ENCODE peak calls at places on chromosomes 1 and 21, in five cellular contexts. N, M, R, O and H are unnamed samples. For H3K27me3, the result is how much of the 10 kb centered on the place peaks cover.

GRCh38 chr1:41957568-41957967 is 38.8 kb upstream of the HIVEP3 start:
- DNase-seq in O (no peak), R (no peak), N (peak), M (no peak), H (no peak)

GRCh38 chr1:67830226-67830625 is 3.0 kb downstream of the GNG12 start:
- DNase-seq in R (no peak), M (no peak), N (no peak), O (no peak), H (no peak)

GRCh38 chr1:100724281-100724680 is 4.7 kb downstream of the VCAM1 start:
- DNase-seq in O (no peak), N (no peak), M (no peak), R (no peak), H (no peak)

GRCh38 chr1:53155534-53155933 is 13.1 kb upstream of the SLC1A7 start:
- DNase-seq in N (no peak), O (no peak), M (no peak), R (no peak), H (no peak)

GRCh38 chr1:111227434-111227833 is at the start of gene CHI3L2:
- DNase-seq in R (no peak), N (no peak), M (no peak), O (no peak), H (no peak)

GRCh38 chr1:2047749-2048729 is 2.2 kb upstream of the PRKCZ start:
- DNase-seq in R (no peak), N (no peak), M (no peak), O (no peak), H (no peak)

GRCh38 chr21:31409849-31410762 is 66.0 kb upstream of the TIAM1 start:
- DNase-seq in N (no peak), R (no peak), M (peak), O (no peak), H (no peak)

GRCh38 chr1:117398957-117399356 is 31.7 kb downstream of the MAN1A2 start:
- DNase-seq in R (no peak), M (no peak), O (no peak), N (no peak), H (no peak)

GRCh38 chr1:48610628-48611542 is 138.9 kb upstream of the SPATA6 start:
- DNase-seq in O (peak), M (no peak), R (peak), N (no peak), H (no peak)

GRCh38 chr1:162661336-162661735 is 29.1 kb downstream of the DDR2 start:
- DNase-seq in R (no peak), M (no peak), N (no peak), O (no peak), H (no peak)

GRCh38 chr1:93784538-93784937 is 94.5 kb downstream of the DNTTIP2 start:
- DNase-seq in R (no peak), M (no peak), O (no peak), N (no peak), H (no peak)

GRCh38 chr1:168090395-168090794 is 46.3 kb downstream of the GPR161 start:
- DNase-seq in N (no peak), M (no peak), R (no peak), O (no peak), H (no peak)

GRCh38 chr1:29644812-29645211 is 408.5 kb downstream of the PTPRU start:
- DNase-seq in N (no peak), O (no peak), R (no peak), M (no peak), H (no peak)

GRCh38 chr1:30475966-30476365 is 247.4 kb downstream of the MATN1 start:
- DNase-seq in N (no peak), O (no peak), M (no peak), R (no peak), H (no peak)

GRCh38 chr1:161494069-161494735 is 11.1 kb upstream of the FCGR2A start:
- DNase-seq in O (no peak), M (no peak), N (no peak), R (no peak), H (no peak)

GRCh38 chr1:183209533-183210158 is 23.6 kb downstream of the LAMC2 start:
- DNase-seq in O (no peak), N (peak), R (no peak), M (no peak), H (peak)

GRCh38 chr1:232507571-232507970 is 122.4 kb downstream of the SIPA1L2 start:
- DNase-seq in M (no peak), R (no peak), N (no peak), O (no peak), H (no peak)

GRCh38 chr1:207455183-207455754 is 1.1 kb downstream of the CR2 start:
- DNase-seq in M (no peak), R (no peak), N (no peak), O (no peak), H (no peak)

GRCh38 chr21:33968998-33969353 is 53.4 kb upstream of the ATP5PO start:
- DNase-seq in N (no peak), R (no peak), M (no peak), O (no peak), H (no peak)

GRCh38 chr1:47812848-47813508 is 184.2 kb downstream of the TRABD2B start:
- DNase-seq in N (no peak), R (no peak), M (no peak), O (no peak), H (no peak)

GRCh38 chr1:153578936-153579335 is 13.3 kb upstream of the S100A2 start:
- DNase-seq in N (no peak), M (no peak), R (no peak), O (no peak), H (no peak)

GRCh38 chr21:46011267-46011967 is 29.8 kb downstream of the COL6A1 start:
- DNase-seq in O (peak), N (no peak), R (no peak), M (no peak), H (no peak)

GRCh38 chr1:52348704-52349301 is 17.2 kb downstream of the CC2D1B start:
- DNase-seq in O (no peak), R (no peak), M (no peak), N (no peak), H (no peak)

GRCh38 chr1:14190508-14190907 is 408.0 kb upstream of the KAZN start:
- DNase-seq in O (no peak), M (no peak), N (no peak), R (no peak), H (no peak)

GRCh38 chr21:21722736-21723135 is 724.5 kb downstream of the NCAM2 start:
- DNase-seq in R (no peak), O (no peak), M (no peak), N (no peak), H (no peak)

GRCh38 chr1:55611123-55611522 is 396.0 kb upstream of the USP24 start:
- DNase-seq in M (no peak), O (no peak), R (no peak), N (no peak), H (no peak)

GRCh38 chr1:176159993-176160392 is 47.1 kb downstream of the COP1 start:
- DNase-seq in R (no peak), N (no peak), M (no peak), O (no peak), H (no peak)

GRCh38 chr1:228417061-228417460 is 400 bp upstream of the TRIM17 start:
- DNase-seq in N (no peak), M (no peak), R (no peak), O (peak), H (no peak)

GRCh38 chr1:228415221-228415620 is 1.4 kb downstream of the TRIM17 start:
- DNase-seq in M (no peak), R (no peak), N (no peak), O (no peak), H (no peak)

GRCh38 chr1:228416217-228416971 is at the start of gene TRIM17:
- DNase-seq in O (peak), R (no peak), M (no peak), N (no peak), H (no peak)

GRCh38 chr1:228414511-228415211 is 2.0 kb downstream of the TRIM17 start:
- DNase-seq in N (no peak), M (no peak), R (no peak), O (no peak), H (no peak)

GRCh38 chr1:228415853-228416216 is 826 bp downstream of the TRIM17 start:
- DNase-seq in O (peak), N (no peak), M (no peak), R (no peak), H (no peak)
- H3K4me3 ChIP-seq in O (peak), N (peak), M (peak), R (peak), H (no peak)

GRCh38 chr1:12244078-12244477 is 14.2 kb downstream of the VPS13D start:
- DNase-seq in M (no peak), O (no peak), N (no peak), R (no peak), H (no peak)
- TF ChIP-seq CTCF in M (peak), O (no peak), N (peak), R (peak), H (peak)

GRCh38 chr1:156677616-156678596 is 699 bp upstream of the NES start:
- DNase-seq in R (peak), O (peak), N (no peak), M (no peak), H (peak)
- H3K27me3 ChIP-seq in R (under half), O (under half), N (under half), M (under half), H (under half)

GRCh38 chr1:200336111-200336845 is 73.6 kb downstream of the ZNF281 start:
- DNase-seq in R (no peak), M (no peak), N (no peak), O (no peak), H (no peak)
- H3K4me3 ChIP-seq in R (no peak), M (no peak), N (no peak), O (no peak), H (no peak)

GRCh38 chr1:225777583-225778411 is at the start of gene SRP9:
- DNase-seq in R (peak), N (peak), M (peak), O (peak), H (peak)

GRCh38 chr1:225778412-225778669 is 715 bp downstream of the SRP9 start:
- DNase-seq in R (no peak), N (no peak), O (no peak), M (no peak), H (no peak)

GRCh38 chr1:225777058-225777582 is 506 bp upstream of the SRP9 start:
- DNase-seq in O (peak), N (no peak), R (no peak), M (no peak), H (no peak)

GRCh38 chr1:225780134-225780533 is 2.5 kb downstream of the SRP9 start:
- DNase-seq in O (no peak), R (no peak), N (no peak), M (no peak), H (no peak)

GRCh38 chr1:225780609-225781008 is 3.0 kb downstream of the SRP9 start:
- DNase-seq in R (no peak), N (no peak), O (no peak), M (no peak), H (no peak)
- TF ChIP-seq CTCF in R (no peak), N (no peak), O (no peak), M (no peak), H (no peak)

GRCh38 chr1:228058172-228058980 is 24.1 kb upstream of the ARF1 start:
- DNase-seq in N (no peak), O (peak), R (no peak), M (peak), H (no peak)
- H3K27me3 ChIP-seq in N (under half), O (under half), R (half or more), M (under half), H (under half)